ENCODE peak calls at places on chromosome 9, in six cellular contexts. Q is HCT116, N is GM12878, U is H1, I is HepG2, V is K562. Z is an unnamed sample. For H3K4me1, the result is how much of the 10 kb centered on the place peaks cover.

GRCh38 chr9:8887369-8887768 is 1087.8 kb upstream of the DMAC1 start:
- DNase-seq in U (no peak), N (no peak), Q (no peak), I (no peak), V (no peak), Z (no peak)

GRCh38 chr9:131361202-131361833 is 32.6 kb upstream of the PRRC2B start:
- DNase-seq in V (no peak), N (no peak), I (no peak), Q (no peak), U (no peak), Z (no peak)

GRCh38 chr9:108759399-108759798 is 96.4 kb downstream of the ACTL7B start:
- DNase-seq in N (no peak), V (no peak), I (no peak), Q (no peak), U (no peak), Z (no peak)

GRCh38 chr9:35406183-35406959 is 83.5 kb upstream of the RUSC2 start:
- DNase-seq in Q (no peak), I (no peak), U (peak), N (no peak), V (peak), Z (peak)

GRCh38 chr9:18492612-18493011 is 18.7 kb downstream of the ADAMTSL1 start:
- DNase-seq in U (no peak), N (no peak), V (no peak), Q (no peak), I (no peak), Z (no peak)

GRCh38 chr9:103992938-103993595 is 101.0 kb upstream of the SMC2 start:
- DNase-seq in V (no peak), U (no peak), I (no peak), N (no peak), Q (no peak), Z (no peak)

GRCh38 chr9:103183569-103184191 is 188.5 kb downstream of the CYLC2 start:
- DNase-seq in Q (no peak), I (peak), U (no peak), V (no peak), N (no peak), Z (no peak)

GRCh38 chr9:138073408-138073807 is 195.8 kb downstream of the CACNA1B start:
- DNase-seq in Q (no peak), V (no peak), N (no peak), U (no peak), I (no peak), Z (no peak)

GRCh38 chr9:115144706-115145105 is 26.7 kb upstream of the TNC start:
- DNase-seq in I (no peak), N (no peak), Q (no peak), V (no peak), U (no peak), Z (no peak)

GRCh38 chr9:86795861-86796497 is 151.3 kb downstream of the GAS1 start:
- DNase-seq in Q (no peak), N (no peak), U (no peak), V (no peak), I (no peak), Z (no peak)

GRCh38 chr9:131276107-131276888 is at the start of gene FAM78A:
- DNase-seq in V (no peak), N (no peak), Q (no peak), U (no peak), I (no peak), Z (no peak)

GRCh38 chr9:119284118-119284517 is 85.1 kb downstream of the BRINP1 start:
- DNase-seq in Q (no peak), I (peak), V (no peak), U (no peak), N (no peak), Z (no peak)

GRCh38 chr9:127931092-127931881 is 710 bp upstream of the PIP5KL1 start:
- DNase-seq in U (no peak), V (peak), N (no peak), Q (no peak), I (peak), Z (no peak)

GRCh38 chr9:133759146-133759900 is 21.2 kb upstream of the SARDH start:
- DNase-seq in U (no peak), Q (peak), N (no peak), I (no peak), V (peak), Z (no peak)

GRCh38 chr9:18595597-18595996 is 121.6 kb downstream of the ADAMTSL1 start:
- DNase-seq in V (no peak), I (no peak), N (no peak), Q (no peak), U (no peak), Z (no peak)

GRCh38 chr9:969693-970309 is 6.7 kb upstream of the DMRT3 start:
- DNase-seq in Q (no peak), N (no peak), V (no peak), U (no peak), I (no peak), Z (no peak)

GRCh38 chr9:34047864-34048729 is 590 bp downstream of the UBAP2 start:
- DNase-seq in V (peak), Q (peak), U (no peak), N (no peak), I (peak), Z (no peak)

GRCh38 chr9:132168347-132168746 is 6.5 kb downstream of the NTNG2 start:
- DNase-seq in N (no peak), U (no peak), I (no peak), Q (no peak), V (no peak), Z (no peak)

GRCh38 chr9:127162046-127162445 is 39.6 kb upstream of the ANGPTL2 start:
- DNase-seq in Q (no peak), I (no peak), U (no peak), N (no peak), V (no peak), Z (no peak)

GRCh38 chr9:110977259-110977709 is 61.0 kb downstream of the LPAR1 start:
- DNase-seq in V (no peak), U (no peak), N (no peak), Q (peak), I (no peak), Z (no peak)

GRCh38 chr9:12441509-12441908 is 251.7 kb upstream of the TYRP1 start:
- DNase-seq in V (no peak), I (no peak), N (no peak), U (no peak), Q (no peak), Z (no peak)

GRCh38 chr9:12785251-12785880 is 10.5 kb downstream of the LURAP1L start:
- DNase-seq in U (no peak), Q (peak), V (no peak), N (no peak), I (no peak), Z (no peak)

GRCh38 chr9:137478613-137479314 is 19.6 kb upstream of the NSMF start:
- DNase-seq in U (no peak), I (no peak), N (no peak), Q (no peak), V (no peak), Z (no peak)

DNA sequence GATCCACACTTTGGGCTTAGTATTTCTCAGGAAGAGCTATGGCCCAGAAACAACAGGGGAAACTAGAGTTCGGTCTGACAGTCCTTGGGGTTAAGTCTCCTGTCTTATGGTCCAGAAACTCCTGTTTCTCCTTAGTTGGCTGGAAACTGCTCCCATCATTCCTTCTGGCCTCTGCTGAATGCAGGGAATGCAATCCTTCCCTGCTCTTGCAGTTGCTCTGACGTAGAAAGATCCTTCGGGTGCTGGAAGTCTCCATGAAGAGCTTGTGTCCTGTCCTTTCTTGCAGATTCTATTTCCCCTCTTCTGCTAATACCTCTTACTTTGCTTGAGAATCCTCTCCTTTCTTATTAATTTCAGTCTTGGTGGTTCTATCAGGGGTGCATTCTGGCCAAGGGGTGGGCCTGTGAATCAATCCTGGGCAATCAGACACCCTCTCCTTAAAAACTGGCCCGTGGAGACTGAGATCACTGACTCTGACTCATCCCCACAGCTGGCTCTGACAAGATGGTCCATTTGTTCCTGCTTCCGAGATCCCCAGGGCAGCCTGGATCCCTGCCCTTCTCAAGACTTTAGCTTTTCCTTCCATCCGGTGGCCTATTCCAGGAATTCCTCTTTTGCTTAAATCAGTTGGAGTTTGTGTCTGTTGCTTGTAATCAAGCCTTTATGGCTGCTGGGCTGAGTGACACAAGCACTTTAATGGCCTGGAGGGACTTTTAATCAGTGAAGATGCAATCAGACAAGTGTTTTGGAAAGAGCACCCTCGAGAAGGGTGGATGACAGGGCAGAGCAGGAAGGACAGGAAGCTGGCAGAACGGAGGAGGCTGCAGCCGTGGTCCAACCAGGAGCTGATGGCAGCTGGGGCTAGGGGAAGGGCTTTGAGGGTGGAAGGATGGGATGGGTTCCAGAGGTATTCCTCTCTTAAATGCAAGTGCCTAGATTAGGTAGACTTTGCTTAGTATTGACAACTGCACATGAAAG is 23.7 kb downstream of the PTGS1 start:
- DNase-seq in N (no peak), U (no peak), Q (no peak), I (no peak), V (no peak), Z (no peak)
- TF ChIP-seq ZNF274 in N (no peak), U (no peak), Q (no peak), I (no peak), V (no peak), Z (no peak)

GRCh38 chr9:93202919-93203712 is 19.2 kb downstream of the WNK2 start:
- DNase-seq in V (no peak), U (no peak), N (no peak), I (no peak), Q (no peak), Z (no peak)
- H3K4me1 ChIP-seq in V (under half), U (under half), N (under half), I (half or more), Q (under half), Z (under half)

DNA sequence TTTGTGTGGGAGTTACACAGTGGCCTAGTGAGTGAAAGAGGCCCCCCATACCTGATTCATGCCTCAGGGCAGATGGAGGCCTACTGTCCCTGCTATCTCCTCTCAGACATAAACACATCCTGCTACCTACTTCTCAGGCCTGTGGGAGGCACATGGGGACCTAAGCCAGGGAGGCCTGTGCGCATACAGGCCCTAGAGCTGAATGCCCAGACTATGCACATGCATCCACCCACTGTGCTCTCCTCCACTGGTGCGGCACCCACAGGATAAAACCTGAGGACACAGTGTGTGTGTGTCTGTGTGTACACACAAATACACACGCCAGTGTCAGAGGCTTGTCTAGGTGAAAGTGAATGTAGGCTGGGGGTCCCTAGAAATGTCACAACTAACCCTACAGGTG is 1.4 kb downstream of the PAX5 start:
- DNase-seq in U (no peak), Q (no peak), I (no peak), N (no peak), V (no peak), Z (no peak)
- TF ChIP-seq ZNF274 in U (no peak), Q (no peak), I (no peak), N (no peak), V (no peak), Z (no peak)

GRCh38 chr9:112819635-112820496 is 69.3 kb downstream of the SNX30 start:
- DNase-seq in V (peak), I (peak), U (no peak), Q (peak), N (peak), Z (peak)

GRCh38 chr9:112811518-112811917 is 61.0 kb downstream of the SNX30 start:
- DNase-seq in U (no peak), Q (no peak), V (no peak), I (no peak), N (no peak), Z (no peak)

GRCh38 chr9:112810696-112811490 is 60.3 kb downstream of the SNX30 start:
- DNase-seq in I (no peak), V (peak), Q (no peak), U (no peak), N (no peak), Z (no peak)

GRCh38 chr9:112820886-112821285 is 69.8 kb downstream of the SLC46A2 start:
- DNase-seq in I (no peak), U (no peak), V (no peak), N (no peak), Q (no peak), Z (no peak)

GRCh38 chr9:112815868-112816267 is 65.3 kb downstream of the SNX30 start:
- DNase-seq in N (no peak), Q (no peak), V (no peak), U (no peak), I (no peak), Z (no peak)
- H3K4me1 ChIP-seq in N (under half), Q (under half), V (under half), U (under half), I (under half), Z (under half)

GRCh38 chr9:76456202-76456926 is 2.6 kb upstream of the GCNT1 start:
- DNase-seq in I (peak), U (no peak), Q (no peak), V (peak), N (no peak), Z (no peak)
- TF ChIP-seq ZNF274 in I (no peak), U (no peak), Q (no peak), V (no peak), N (no peak), Z (no peak)

DNA sequence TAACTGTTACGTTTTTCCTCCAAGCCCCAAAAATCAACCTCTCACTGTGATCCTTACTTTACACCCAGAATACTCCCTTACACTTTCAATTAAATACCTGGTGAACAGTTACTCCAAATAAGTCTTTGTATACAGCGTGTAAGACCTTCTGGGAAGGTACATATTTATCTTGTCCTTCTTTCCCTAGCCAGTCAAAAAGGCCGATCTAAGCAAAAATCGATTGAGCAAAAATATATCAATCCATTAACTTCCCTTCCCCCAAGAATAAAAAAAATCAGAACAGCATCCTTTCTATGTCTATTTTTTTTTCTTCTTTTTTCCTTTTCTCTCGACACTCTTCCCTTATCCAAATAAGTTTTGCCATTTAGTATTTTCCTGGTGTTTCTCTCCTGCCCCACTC is 71.3 kb downstream of the ABHD17B start:
- DNase-seq in V (no peak), I (no peak), N (no peak), U (no peak), Q (no peak), Z (no peak)
- H3K4me1 ChIP-seq in V (under half), I (under half), N (under half), U (under half), Q (under half), Z (under half)

DNA sequence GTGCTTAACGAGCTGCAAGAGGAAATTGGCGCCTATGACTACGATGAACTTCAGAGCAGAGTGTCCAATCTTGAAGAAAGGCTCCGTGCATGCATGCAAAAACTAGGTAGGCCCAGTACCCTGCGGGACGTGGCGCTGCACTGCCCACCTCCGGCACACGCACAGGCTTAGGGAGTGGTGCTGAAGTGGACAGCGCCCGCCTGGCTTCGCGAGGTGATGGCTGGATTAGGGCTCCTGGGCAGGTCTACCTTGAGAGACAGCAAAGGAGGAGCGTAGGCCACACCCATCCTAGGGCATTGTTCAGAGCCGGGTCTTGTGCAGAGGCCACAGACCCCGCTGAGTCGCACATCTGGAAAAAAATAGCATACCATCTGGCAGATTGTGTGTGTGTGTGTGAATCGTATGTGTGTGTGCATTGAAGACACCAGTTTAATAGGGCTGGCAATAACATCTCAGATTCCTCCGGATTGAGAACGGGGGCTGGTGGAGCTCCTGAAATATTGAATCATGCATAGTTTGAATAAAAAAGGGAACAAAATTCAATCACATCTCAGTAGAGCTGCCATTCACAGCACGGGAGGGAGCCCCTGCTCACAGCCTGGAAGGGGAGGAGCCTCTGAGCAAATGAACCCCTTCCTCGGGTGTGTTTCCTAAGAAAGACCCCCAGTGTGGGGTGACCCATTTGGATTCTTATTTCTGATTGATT is 11.1 kb downstream of the OLFM1 start:
- DNase-seq in V (peak), U (peak), I (no peak), Q (no peak), N (no peak), Z (no peak)
- TF ChIP-seq ZNF274 in V (no peak), U (no peak), I (no peak), Q (no peak), N (no peak), Z (no peak)

GRCh38 chr9:27413507-27414214 is 110.4 kb upstream of the IFNK start:
- DNase-seq in N (no peak), V (no peak), I (no peak), Q (no peak), U (no peak), Z (no peak)
- H3K4me1 ChIP-seq in N (under half), V (under half), I (under half), Q (under half), U (under half), Z (under half)